ENCODE peak calls at places on chromosomes 3 and 15, in four cellular contexts. T, K, G and O are unnamed samples.

GRCh38 chr15:92625297-92625980 is 30.1 kb downstream of the FAM174B start:
- DNase-seq in T (no peak), K (no peak), G (peak), O (no peak)

GRCh38 chr15:89101302-89102191 is 13.3 kb downstream of the ABHD2 start:
- DNase-seq in T (no peak), K (no peak), G (peak), O (no peak)

GRCh38 chr3:30112904-30113484 is 493.4 kb upstream of the TGFBR2 start:
- DNase-seq in T (no peak), K (peak), G (peak), O (peak)

GRCh38 chr3:12577379-12577778 is 20.5 kb downstream of the MKRN2 start:
- DNase-seq in T (no peak), K (no peak), G (no peak), O (no peak)

GRCh38 chr15:35912196-35912595 is 366.2 kb upstream of the DPH6 start:
- DNase-seq in T (no peak), K (peak), G (peak), O (no peak)

GRCh38 chr3:174168538-174169254 is 690.4 kb upstream of the NAALADL2 start:
- DNase-seq in T (no peak), K (no peak), G (no peak), O (no peak)

GRCh38 chr3:11140054-11140712 is 14.1 kb upstream of the HRH1 start:
- DNase-seq in T (peak), K (no peak), G (peak), O (peak)

GRCh38 chr15:94107652-94108051 is 123.7 kb upstream of the MCTP2 start:
- DNase-seq in T (no peak), K (no peak), G (no peak), O (no peak)

GRCh38 chr3:138051946-138052802 is 42.2 kb downstream of the CLDN18 start:
- DNase-seq in T (no peak), K (peak), G (peak), O (peak)

GRCh38 chr15:78358114-78358513 is 18.0 kb downstream of the CRABP1 start:
- DNase-seq in T (no peak), K (peak), G (peak), O (peak)

GRCh38 chr15:67784057-67784781 is 41.1 kb upstream of the SKOR1 start:
- DNase-seq in T (no peak), K (no peak), G (no peak), O (no peak)

GRCh38 chr3:59775781-59776270 is 726.0 kb upstream of the CFAP20DC start:
- DNase-seq in T (no peak), K (no peak), G (no peak), O (no peak)

GRCh38 chr3:10235551-10235950 is 12.7 kb upstream of the TATDN2 start:
- DNase-seq in T (no peak), K (no peak), G (no peak), O (no peak)

GRCh38 chr3:143329567-143330164 is 210.1 kb downstream of the CHST2 start:
- DNase-seq in T (no peak), K (no peak), G (no peak), O (peak)

GRCh38 chr3:120689395-120689794 is 7.4 kb upstream of the HGD start:
- DNase-seq in T (no peak), K (no peak), G (no peak), O (no peak)

GRCh38 chr15:79900087-79900486 is 3.3 kb upstream of the MTHFS start:
- DNase-seq in T (no peak), K (no peak), G (no peak), O (no peak)

GRCh38 chr15:58420579-58421043 is 11.2 kb upstream of the LIPC start:
- DNase-seq in T (no peak), K (no peak), G (no peak), O (no peak)

GRCh38 chr3:13419356-13420050 is 619 bp downstream of the NUP210 start:
- DNase-seq in T (peak), K (peak), G (no peak), O (peak)

GRCh38 chr3:106528932-106529331 is 660.1 kb upstream of the CBLB start:
- DNase-seq in T (no peak), K (no peak), G (no peak), O (no peak)

GRCh38 chr3:117238805-117239204 is 529.2 kb downstream of the TUSC7 start:
- DNase-seq in T (no peak), K (peak), G (no peak), O (peak)

GRCh38 chr3:139309046-139309660 is 34.7 kb upstream of the MRPS22 start:
- DNase-seq in T (no peak), K (no peak), G (no peak), O (no peak)

GRCh38 chr3:182710557-182711157 is 82.6 kb upstream of the ATP11B start:
- DNase-seq in T (no peak), K (peak), G (peak), O (peak)

GRCh38 chr3:62824965-62825592 is 50.1 kb downstream of the CADPS start:
- DNase-seq in T (no peak), K (no peak), G (no peak), O (no peak)

GRCh38 chr3:115239717-115240116 is 92.6 kb upstream of the ZBTB20 start:
- DNase-seq in T (no peak), K (no peak), G (peak), O (peak)

GRCh38 chr15:71137138-71137518 is 21.9 kb downstream of the THSD4 start:
- DNase-seq in T (no peak), K (no peak), G (no peak), O (no peak)

GRCh38 chr15:85563328-85563727 is 182.9 kb downstream of the AKAP13 start:
- DNase-seq in T (no peak), K (peak), G (peak), O (no peak)